ENCODE peak calls at places on chromosomes 2 and 18, in five cellular contexts. X is K562, Y is GM23248, A is PC-3, I is GM23338. Z is an unnamed sample. For H4K20me1, the result is how much of the 10 kb centered on the place peaks cover.

GRCh38 chr2:200158586-200159365 is 147.7 kb upstream of the SPATS2L start:
- DNase-seq in X (no peak), Y (no peak), A (no peak), I (no peak), Z (no peak)

GRCh38 chr2:148764820-148765219 is 110.2 kb upstream of the KIF5C start:
- DNase-seq in X (no peak), Y (no peak), A (no peak), I (no peak), Z (no peak)

GRCh38 chr18:80202264-80202998 is 44.9 kb downstream of the PARD6G start:
- DNase-seq in X (no peak), Y (no peak), A (no peak), I (no peak), Z (no peak)

GRCh38 chr18:79395761-79396404 is at the start of gene NFATC1:
- DNase-seq in X (peak), Y (peak), A (peak), I (peak), Z (peak)

GRCh38 chr2:104919127-104919526 is 65.2 kb downstream of the POU3F3 start:
- DNase-seq in X (no peak), Y (peak), A (peak), I (no peak), Z (peak)

GRCh38 chr18:65906621-65907034 is 155.8 kb downstream of the CDH7 start:
- DNase-seq in X (no peak), Y (no peak), A (peak), I (peak), Z (no peak)

GRCh38 chr18:61127714-61128485 is 205.3 kb upstream of the CDH20 start:
- DNase-seq in X (no peak), Y (no peak), A (no peak), I (peak), Z (no peak)

GRCh38 chr2:200172944-200173481 is 133.5 kb upstream of the SPATS2L start:
- DNase-seq in X (no peak), Y (peak), A (peak), I (no peak), Z (peak)

GRCh38 chr18:26556573-26556972 is 8.2 kb upstream of the KCTD1 start:
- DNase-seq in X (no peak), Y (peak), A (no peak), I (no peak), Z (peak)

GRCh38 chr2:228927028-228928010 is 343.8 kb downstream of the PID1 start:
- DNase-seq in X (no peak), Y (no peak), A (peak), I (no peak), Z (peak)

GRCh38 chr2:233686967-233687366 is 5.3 kb downstream of the UGT1A7 start:
- DNase-seq in X (no peak), Y (no peak), A (no peak), I (no peak), Z (no peak)

GRCh38 chr18:79779700-79780190 is 18.0 kb upstream of the KCNG2 start:
- DNase-seq in X (no peak), Y (no peak), A (no peak), I (no peak), Z (no peak)

GRCh38 chr2:15714609-15715008 is 122.9 kb downstream of the DDX1 start:
- DNase-seq in X (no peak), Y (no peak), A (no peak), I (no peak), Z (peak)

GRCh38 chr2:208222351-208222750 is 32.5 kb downstream of the IDH1 start:
- DNase-seq in X (peak), Y (peak), A (peak), I (no peak), Z (peak)

GRCh38 chr2:16821696-16822095 is 156.1 kb upstream of the CYRIA start:
- DNase-seq in X (no peak), Y (no peak), A (no peak), I (no peak), Z (peak)

GRCh38 chr2:239609583-239610310 is 208.9 kb upstream of the HDAC4 start:
- DNase-seq in X (no peak), Y (no peak), A (no peak), I (no peak), Z (no peak)

GRCh38 chr2:86648696-86649095 is 25.0 kb upstream of the RNF103 start:
- DNase-seq in X (no peak), Y (no peak), A (no peak), I (no peak), Z (no peak)

GRCh38 chr2:175080479-175080878 is 75.3 kb upstream of the CHN1 start:
- DNase-seq in X (no peak), Y (no peak), A (peak), I (no peak), Z (peak)

GRCh38 chr2:50620783-50621182 is 411.1 kb downstream of the NRXN1 start:
- DNase-seq in X (no peak), Y (no peak), A (no peak), I (peak), Z (no peak)

GRCh38 chr2:174577967-174578589 is 19.5 kb downstream of the WIPF1 start:
- DNase-seq in X (no peak), Y (peak), A (peak), I (peak), Z (peak)

GRCh38 chr18:66616523-66616983 is 12.7 kb upstream of the CDH19 start:
- DNase-seq in X (no peak), Y (no peak), A (peak), I (peak), Z (peak)

GRCh38 chr2:12106440-12107080 is 360.1 kb downstream of the LPIN1 start:
- DNase-seq in X (peak), Y (peak), A (peak), I (no peak), Z (peak)

GRCh38 chr2:136639651-136640050 is 125.7 kb upstream of the THSD7B start:
- DNase-seq in X (no peak), Y (no peak), A (no peak), I (no peak), Z (no peak)

GRCh38 chr2:62661263-62661635 is 44.3 kb upstream of the EHBP1 start:
- DNase-seq in X (no peak), Y (peak), A (no peak), I (peak), Z (no peak)

GRCh38 chr2:133642831-133643230 is 74.6 kb upstream of the NCKAP5 start:
- DNase-seq in X (no peak), Y (peak), A (no peak), I (no peak), Z (no peak)

GRCh38 chr2:8647462-8647857 is 34.4 kb upstream of the ID2 start:
- DNase-seq in X (no peak), Y (no peak), A (no peak), I (no peak), Z (no peak)

GRCh38 chr2:70981866-70982810 is 3.7 kb downstream of the ANKRD53 start:
- DNase-seq in X (no peak), Y (no peak), A (no peak), I (no peak), Z (no peak)

GRCh38 chr2:138502253-138503086 is 900 bp downstream of the SPOPL start:
- DNase-seq in X (no peak), Y (peak), A (peak), I (peak), Z (peak)

GRCh38 chr18:79402977-79403722 is 7.4 kb downstream of the NFATC1 start:
- DNase-seq in X (no peak), Y (peak), A (peak), I (no peak), Z (peak)

GRCh38 chr2:16002144-16002543 is 61.8 kb downstream of the MYCN start:
- DNase-seq in X (no peak), Y (no peak), A (no peak), I (no peak), Z (no peak)

DNA sequence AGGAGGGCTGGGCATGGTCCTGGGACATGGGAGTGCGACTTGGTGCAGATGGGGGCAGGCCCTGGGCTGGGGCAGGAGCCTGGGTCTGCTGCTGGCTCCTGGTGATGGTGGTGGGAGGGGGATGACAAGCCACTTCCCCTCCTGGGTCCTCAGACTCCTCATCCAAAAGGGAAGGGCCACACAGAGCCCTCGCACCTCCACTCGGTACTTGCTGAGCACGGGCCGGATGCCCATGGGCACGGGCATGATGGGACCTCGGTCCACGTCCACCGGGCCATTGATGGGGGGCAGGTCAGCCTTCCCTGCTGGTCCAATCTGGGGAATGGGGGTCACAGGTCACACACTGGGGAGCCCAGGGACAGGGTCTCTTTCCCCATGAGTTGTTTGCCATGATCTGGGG is 4.1 kb downstream of the OTOF start:
- DNase-seq in X (no peak), Y (no peak), A (no peak), I (no peak), Z (no peak)
- H4K20me1 ChIP-seq in X (under half), Y (under half), A (under half), I (under half), Z (under half)

DNA sequence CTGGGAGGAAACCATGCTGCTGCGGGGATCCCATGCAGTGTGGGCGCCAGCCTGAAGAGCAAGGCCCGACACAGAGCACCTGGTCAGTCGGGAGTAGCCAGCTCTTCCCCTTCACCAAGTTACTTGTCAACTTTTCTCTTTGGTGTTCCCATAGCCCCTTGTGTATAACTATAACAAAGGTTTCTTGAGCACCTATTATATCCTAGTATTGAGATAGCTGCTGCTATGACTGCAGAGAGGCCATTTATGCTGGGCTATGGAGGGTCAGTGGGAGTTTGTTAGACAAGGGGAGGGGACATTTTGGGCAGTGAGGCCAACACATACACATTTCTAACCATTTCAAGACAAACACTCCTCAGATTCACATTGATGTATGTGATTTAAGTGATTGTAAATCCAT is 10.8 kb downstream of the HK2 start:
- DNase-seq in X (no peak), Y (no peak), A (no peak), I (no peak), Z (no peak)
- H3K4me2 ChIP-seq in X (no peak), Y (peak), A (peak), I (no peak), Z (peak)

GRCh38 chr2:168452781-168453180 is 3.3 kb upstream of the CERS6 start:
- DNase-seq in X (no peak), Y (no peak), A (no peak), I (no peak), Z (peak)

GRCh38 chr2:168449419-168449818 is 6.7 kb upstream of the CERS6 start:
- DNase-seq in X (no peak), Y (no peak), A (no peak), I (no peak), Z (no peak)

GRCh38 chr2:168450752-168451151 is 5.3 kb upstream of the CERS6 start:
- DNase-seq in X (no peak), Y (no peak), A (no peak), I (no peak), Z (no peak)

GRCh38 chr2:168448980-168449379 is 7.1 kb upstream of the CERS6 start:
- DNase-seq in X (no peak), Y (no peak), A (no peak), I (no peak), Z (no peak)

DNA sequence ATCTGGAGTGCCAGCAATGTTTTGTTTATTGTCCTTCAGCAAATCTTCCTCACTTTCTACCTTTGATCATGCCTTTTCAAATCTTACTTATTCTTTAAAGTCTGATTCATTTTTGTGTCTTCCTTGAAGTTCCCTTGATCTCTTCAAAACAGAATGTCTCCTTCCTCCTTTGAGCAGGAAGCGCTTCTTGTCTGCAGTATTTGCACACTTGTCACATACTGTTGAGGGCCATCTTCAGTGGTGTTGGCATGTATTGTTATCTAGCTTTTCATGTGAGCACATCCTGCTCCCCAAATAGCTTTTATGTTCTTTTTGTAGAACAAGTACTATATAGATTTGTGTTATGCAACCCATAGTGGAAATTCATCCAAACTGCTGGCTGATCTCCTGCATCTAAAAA is 5.9 kb upstream of the CERS6 start:
- DNase-seq in X (no peak), Y (no peak), A (no peak), I (no peak), Z (no peak)
- H4K20me1 ChIP-seq in X (under half), Y (under half), A (under half), I (under half), Z (under half)

DNA sequence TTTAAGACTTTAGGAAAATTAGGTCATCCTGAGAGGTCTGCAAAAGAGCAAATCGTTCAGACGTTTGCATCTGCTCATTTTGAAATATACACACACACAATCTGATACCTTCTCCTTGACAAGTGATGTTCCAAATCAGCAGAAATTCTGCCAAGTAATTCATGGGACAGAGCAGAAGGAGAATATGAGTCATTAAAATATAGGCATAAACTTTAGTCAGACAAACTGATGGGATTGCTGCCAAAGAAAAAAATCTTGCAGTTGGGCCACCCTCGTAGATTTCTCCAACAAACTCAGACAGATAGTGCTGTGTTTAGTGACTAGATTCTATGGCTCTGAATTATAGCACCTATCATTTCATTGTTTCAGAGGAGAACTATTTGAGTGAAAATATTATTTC is 336.3 kb downstream of the NYAP2 start:
- DNase-seq in X (no peak), Y (peak), A (peak), I (no peak), Z (peak)
- H3K4me2 ChIP-seq in X (no peak), Y (no peak), A (peak), I (no peak), Z (peak)

DNA sequence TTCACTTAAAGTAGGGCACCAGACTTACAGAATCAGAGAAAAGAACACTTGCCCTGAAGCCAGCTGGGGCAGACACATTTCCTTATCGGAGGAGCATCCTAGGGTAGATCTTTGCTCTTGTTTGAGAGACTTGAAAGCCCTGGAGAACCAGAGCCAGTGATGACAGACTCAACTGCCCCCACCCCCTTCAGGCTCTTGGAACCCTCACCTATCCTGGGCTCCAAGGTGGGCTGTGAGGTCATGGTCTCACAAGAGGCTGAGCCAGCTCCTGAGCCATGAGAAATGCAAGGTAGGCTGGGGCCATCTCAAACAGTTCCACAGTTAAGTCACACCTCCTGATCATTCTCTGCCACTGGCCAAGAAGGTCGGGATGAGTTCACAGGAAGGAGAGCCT is 6.4 kb upstream of the GBX2 start:
- DNase-seq in X (no peak), Y (no peak), A (no peak), I (peak), Z (no peak)
- H4K20me1 ChIP-seq in X (under half), Y (under half), A (under half), I (under half), Z (under half)

GRCh38 chr2:110678457-110679336 is 834 bp upstream of the BUB1 start:
- DNase-seq in X (peak), Y (peak), A (peak), I (peak), Z (peak)

GRCh38 chr2:110682267-110682666 is 4.4 kb upstream of the BUB1 start:
- DNase-seq in X (no peak), Y (no peak), A (no peak), I (no peak), Z (no peak)

GRCh38 chr2:110679337-110679707 is 1.5 kb upstream of the BUB1 start:
- DNase-seq in X (peak), Y (peak), A (peak), I (no peak), Z (no peak)

GRCh38 chr2:110677530-110678456 is at the start of gene BUB1:
- DNase-seq in X (peak), Y (peak), A (peak), I (peak), Z (peak)

DNA sequence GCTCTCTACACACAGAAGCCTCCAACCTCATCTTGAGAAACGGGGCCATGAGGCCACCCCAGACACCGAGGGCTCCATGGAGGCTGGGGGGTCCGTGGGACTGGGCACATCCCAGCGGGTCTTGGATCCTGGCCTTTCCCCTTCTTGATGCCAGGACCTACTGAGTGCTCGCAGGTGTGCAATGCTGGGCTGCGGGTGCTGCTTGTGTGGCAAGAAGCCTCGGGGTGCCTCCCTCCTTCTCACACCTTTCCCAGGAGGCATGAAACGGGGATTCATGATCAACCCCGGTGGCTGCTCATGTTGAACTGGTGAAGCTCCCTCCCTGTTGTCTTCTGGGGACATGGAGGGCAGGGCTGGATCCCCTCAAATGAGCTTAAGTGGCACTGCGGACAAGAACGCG is 2.0 kb upstream of the BUB1 start:
- DNase-seq in X (no peak), Y (no peak), A (no peak), I (no peak), Z (no peak)
- H3K4me2 ChIP-seq in X (peak), Y (no peak), A (no peak), I (no peak), Z (no peak)

GRCh38 chr2:235512699-235513053 is 18.8 kb downstream of the AGAP1 start:
- DNase-seq in X (no peak), Y (no peak), A (no peak), I (no peak), Z (no peak)
- H4K20me1 ChIP-seq in X (under half), Y (under half), A (under half), I (under half), Z (under half)

GRCh38 chr2:64540615-64541014 is 16.5 kb downstream of the AFTPH start:
- DNase-seq in X (no peak), Y (no peak), A (peak), I (no peak), Z (no peak)

GRCh38 chr2:64542071-64543005 is 18.2 kb downstream of the AFTPH start:
- DNase-seq in X (no peak), Y (no peak), A (peak), I (no peak), Z (no peak)

GRCh38 chr2:64541547-64541946 is 17.4 kb downstream of the AFTPH start:
- DNase-seq in X (no peak), Y (no peak), A (no peak), I (no peak), Z (no peak)

GRCh38 chr2:64537991-64538390 is 13.9 kb downstream of the AFTPH start:
- DNase-seq in X (no peak), Y (peak), A (peak), I (no peak), Z (no peak)

GRCh38 chr2:64538764-64539433 is 14.8 kb downstream of the AFTPH start:
- DNase-seq in X (no peak), Y (peak), A (no peak), I (no peak), Z (no peak)
- H3K4me2 ChIP-seq in X (no peak), Y (peak), A (no peak), I (no peak), Z (no peak)

Z was measured in mammary epithelial cell.